ENCODE peak calls at places on chromosomes 16 and 17, in eight cellular contexts. Y is GM23248, X is neural progenitor cell, W is right lobe of liver, H is substantia nigra, T is dorsolateral prefrontal cortex, S is sigmoid colon, K is PC-3. Z is an unnamed sample.

GRCh38 chr17:50467114-50467854 is 1.4 kb downstream of the CHAD start:
- DNase-seq in S (peak), Y (no peak), K (no peak), W (no peak), H (no peak), X (no peak), T (no peak), Z (no peak)

GRCh38 chr16:51919736-51920135 is 627.2 kb downstream of the TOX3 start:
- DNase-seq in W (no peak), T (no peak), K (no peak), S (no peak), X (no peak), Y (peak), H (no peak), Z (no peak)

GRCh38 chr17:49101054-49101534 is 31.5 kb upstream of the B4GALNT2 start:
- DNase-seq in X (no peak), T (no peak), S (no peak), K (peak), Y (peak), W (no peak), H (no peak), Z (no peak)

GRCh38 chr17:80774146-80774545 is 217.5 kb upstream of the CHMP6 start:
- DNase-seq in K (no peak), S (peak), T (no peak), X (no peak), W (no peak), Y (no peak), H (no peak), Z (no peak)

GRCh38 chr17:82820278-82821251 is 19.3 kb downstream of the ZNF750 start:
- DNase-seq in K (no peak), Y (peak), S (no peak), X (no peak), T (no peak), H (no peak), W (no peak), Z (no peak)

GRCh38 chr17:773467-774319 is 8.4 kb downstream of the GLOD4 start:
- DNase-seq in S (no peak), K (no peak), T (no peak), H (no peak), X (peak), W (no peak), Y (no peak), Z (no peak)

GRCh38 chr16:82855471-82855870 is 228.7 kb downstream of the CDH13 start:
- DNase-seq in T (no peak), Y (peak), W (no peak), S (no peak), K (no peak), X (no peak), H (no peak), Z (no peak)

GRCh38 chr16:72921620-72922019 is 126.3 kb downstream of the ZFHX3 start:
- DNase-seq in K (no peak), H (peak), S (peak), Y (peak), X (no peak), T (peak), W (no peak), Z (peak)

GRCh38 chr16:67803894-67804293 is 2.5 kb downstream of the RANBP10 start:
- DNase-seq in X (no peak), K (no peak), W (no peak), Y (no peak), T (no peak), S (no peak), H (no peak), Z (no peak)

GRCh38 chr17:7852262-7852670 is 2.6 kb upstream of the TMEM88 start:
- DNase-seq in K (no peak), X (no peak), H (no peak), T (no peak), W (peak), Y (no peak), S (peak), Z (no peak)

GRCh38 chr16:57115504-57116182 is 23.3 kb downstream of the CPNE2 start:
- DNase-seq in S (peak), H (peak), T (peak), W (peak), X (peak), K (no peak), Y (no peak), Z (peak)

GRCh38 chr17:78313735-78314648 is 45.9 kb downstream of the SOCS3 start:
- DNase-seq in W (peak), H (no peak), K (peak), S (peak), T (no peak), Y (peak), X (peak), Z (no peak)

GRCh38 chr17:28612936-28613872 is 781 bp downstream of the RSKR start:
- DNase-seq in X (peak), S (no peak), K (peak), Y (peak), H (peak), W (no peak), T (peak), Z (no peak)

GRCh38 chr17:50180593-50180992 is 14.8 kb downstream of the SGCA start:
- DNase-seq in X (no peak), Y (no peak), T (no peak), K (no peak), H (no peak), S (no peak), W (no peak), Z (peak)

GRCh38 chr17:80732268-80732667 is 187.6 kb downstream of the RPTOR start:
- DNase-seq in T (no peak), W (no peak), H (no peak), S (no peak), Y (peak), X (peak), K (no peak), Z (no peak)

GRCh38 chr16:31043352-31043751 is 10.0 kb downstream of the STX4 start:
- DNase-seq in X (no peak), S (no peak), Y (no peak), T (no peak), H (no peak), K (no peak), W (no peak), Z (no peak)

GRCh38 chr17:3843935-3844516 is 2.0 kb downstream of the NCBP3 start:
- DNase-seq in T (no peak), H (no peak), S (no peak), W (peak), Y (peak), K (peak), X (peak), Z (no peak)

GRCh38 chr16:68869492-68870084 is 26.3 kb downstream of the TANGO6 start:
- DNase-seq in T (no peak), H (no peak), W (no peak), S (no peak), Y (no peak), X (no peak), K (no peak), Z (no peak)

GRCh38 chr16:80968386-80969113 is 38.1 kb downstream of the CMC2 start:
- DNase-seq in X (no peak), T (no peak), S (no peak), W (no peak), Y (peak), K (peak), H (no peak), Z (no peak)

GRCh38 chr17:72123964-72124791 is 3.4 kb downstream of the SOX9 start:
- DNase-seq in T (no peak), S (no peak), X (peak), Y (no peak), W (no peak), H (no peak), K (peak), Z (no peak)

GRCh38 chr16:75458029-75458428 is 6.5 kb downstream of the TMEM170A start:
- DNase-seq in S (no peak), X (no peak), W (no peak), H (no peak), Y (no peak), T (no peak), K (no peak), Z (no peak)

GRCh38 chr17:78643326-78643725 is 66.1 kb upstream of the DNAH17 start:
- DNase-seq in X (no peak), Y (no peak), W (no peak), K (no peak), T (no peak), H (no peak), S (peak), Z (no peak)

GRCh38 chr17:48626470-48627241 is 498 bp upstream of the HOXB9 start:
- DNase-seq in Y (peak), H (no peak), K (peak), S (no peak), X (peak), T (no peak), W (no peak), Z (no peak)

GRCh38 chr16:84842516-84843148 is 22.8 kb downstream of the CRISPLD2 start:
- DNase-seq in T (no peak), Y (no peak), W (no peak), X (no peak), K (no peak), H (no peak), S (no peak), Z (no peak)

GRCh38 chr17:57965521-57966160 is 10.4 kb upstream of the CUEDC1 start:
- DNase-seq in S (no peak), T (no peak), H (no peak), Y (no peak), X (no peak), W (no peak), K (no peak), Z (no peak)

GRCh38 chr17:75394332-75394918 is 11.1 kb downstream of the GRB2 start:
- DNase-seq in Y (peak), W (no peak), T (no peak), S (no peak), K (peak), H (no peak), X (no peak), Z (no peak)

GRCh38 chr17:72176516-72176851 is 55.7 kb downstream of the SOX9 start:
- DNase-seq in T (no peak), S (no peak), X (no peak), Y (no peak), H (no peak), W (no peak), K (no peak), Z (no peak)

GRCh38 chr17:35898283-35899070 is 18.3 kb upstream of the CCL5 start:
- DNase-seq in S (no peak), T (no peak), X (no peak), H (no peak), W (peak), Y (no peak), K (peak), Z (no peak)

GRCh38 chr17:19389386-19389785 is 2.4 kb upstream of the MFAP4 start:
- DNase-seq in H (no peak), Y (peak), S (peak), K (no peak), W (peak), X (no peak), T (no peak), Z (no peak)

GRCh38 chr16:12547608-12547922 is 256.1 kb downstream of the CPPED1 start:
- DNase-seq in K (no peak), W (no peak), H (no peak), X (no peak), S (no peak), Y (no peak), T (no peak), Z (no peak)

GRCh38 chr16:12545292-12545610 is 258.4 kb downstream of the CPPED1 start:
- DNase-seq in T (peak), S (no peak), Y (no peak), W (no peak), K (no peak), H (peak), X (no peak), Z (no peak)

GRCh38 chr16:12545792-12546342 is 257.8 kb downstream of the CPPED1 start:
- DNase-seq in Y (no peak), X (no peak), S (no peak), W (no peak), K (no peak), T (no peak), H (no peak), Z (no peak)

GRCh38 chr16:12548270-12548983 is 255.3 kb downstream of the CPPED1 start:
- DNase-seq in H (no peak), K (no peak), W (no peak), X (no peak), Y (no peak), S (no peak), T (no peak), Z (no peak)

DNA sequence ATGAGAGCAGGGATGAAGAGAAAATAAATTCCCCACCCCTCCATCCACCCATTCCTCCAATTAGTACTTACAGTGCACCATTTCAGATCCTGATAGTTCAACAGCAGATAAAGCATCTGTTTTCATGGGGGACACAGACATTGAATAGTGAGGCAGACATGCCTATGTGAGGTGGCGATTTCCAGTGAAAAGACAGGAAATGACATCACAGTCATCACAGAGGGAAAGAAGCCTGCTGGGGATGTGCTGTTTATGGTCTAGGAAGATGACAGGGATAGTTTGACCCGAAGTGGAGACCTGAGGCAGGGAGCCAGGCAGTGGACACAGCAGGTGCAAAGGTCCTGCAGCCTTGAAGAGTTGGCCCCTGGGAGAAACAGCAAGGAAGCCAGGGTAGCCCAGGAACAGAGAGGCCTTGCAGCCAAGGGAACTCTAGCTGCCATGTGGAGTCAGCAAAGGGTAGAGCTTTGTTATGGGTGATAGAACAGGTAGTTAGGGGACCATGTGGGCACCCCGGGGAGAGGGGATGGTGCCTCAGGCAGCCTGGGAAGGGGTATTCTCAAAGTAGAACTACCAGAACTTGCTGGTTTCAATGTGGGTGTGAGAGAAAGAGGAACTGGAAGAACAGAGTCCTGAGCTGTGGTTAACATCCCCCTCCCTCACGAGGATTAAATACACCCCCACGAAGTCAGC is 256.6 kb downstream of the CPPED1 start:
- DNase-seq in T (no peak), S (no peak), K (no peak), Y (peak), H (no peak), W (no peak), X (no peak), Z (no peak)
- H3K27ac ChIP-seq in T (no peak), S (no peak), K (no peak), Y (no peak), H (no peak), W (no peak), X (no peak), Z (no peak)

DNA sequence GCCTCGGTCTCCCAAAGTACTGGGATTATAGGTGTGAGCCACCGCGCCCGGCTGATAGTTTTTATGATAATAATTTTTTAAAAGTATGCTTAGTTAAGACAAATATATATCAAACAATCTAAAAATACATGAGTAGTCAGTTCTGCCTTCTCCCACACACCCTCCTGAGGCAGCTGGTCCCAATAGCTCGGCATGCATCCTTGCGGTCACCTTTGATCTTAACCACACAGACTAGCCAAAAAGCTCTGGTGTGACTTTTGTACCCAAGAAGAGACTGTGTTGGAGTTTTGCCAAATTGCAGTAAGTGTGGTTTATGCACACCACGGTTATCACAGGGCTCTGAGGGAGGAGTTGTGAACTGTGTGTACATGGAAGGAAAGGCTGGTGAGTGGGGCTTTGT is 25.6 kb downstream of the ATP6V0A1 start:
- DNase-seq in T (no peak), H (no peak), X (no peak), S (no peak), Y (no peak), W (no peak), K (no peak), Z (no peak)
- H3K27ac ChIP-seq in T (no peak), H (no peak), X (no peak), S (peak), Y (no peak), W (no peak), K (no peak), Z (no peak)

GRCh38 chr16:66265106-66265415 is 101.4 kb upstream of the CDH5 start:
- DNase-seq in Y (no peak), W (no peak), K (no peak), X (no peak), T (no peak), S (no peak), H (no peak), Z (no peak)
- H3K27ac ChIP-seq in Y (no peak), W (no peak), K (no peak), X (no peak), T (no peak), S (no peak), H (no peak), Z (no peak)

GRCh38 chr17:5526821-5527598 is 40.6 kb downstream of the MIS12 start:
- DNase-seq in S (peak), T (peak), K (peak), W (no peak), Y (peak), X (peak), H (peak), Z (peak)
- H3K27ac ChIP-seq in S (peak), T (peak), K (peak), W (no peak), Y (peak), X (no peak), H (peak), Z (peak)

GRCh38 chr17:73987395-73987794 is 216.1 kb upstream of the RPL38 start:
- DNase-seq in S (no peak), K (no peak), W (no peak), X (no peak), H (no peak), Y (no peak), T (no peak), Z (no peak)

GRCh38 chr17:73989671-73990070 is 213.8 kb upstream of the RPL38 start:
- DNase-seq in Y (no peak), T (no peak), H (no peak), K (no peak), S (no peak), W (no peak), X (no peak), Z (no peak)

GRCh38 chr17:73988110-73988509 is 215.4 kb upstream of the RPL38 start:
- DNase-seq in K (no peak), H (no peak), Y (no peak), W (no peak), X (no peak), T (no peak), S (no peak), Z (no peak)

GRCh38 chr17:73990290-73990689 is 213.2 kb upstream of the RPL38 start:
- DNase-seq in Y (no peak), T (no peak), X (no peak), K (no peak), H (no peak), W (no peak), S (no peak), Z (no peak)

DNA sequence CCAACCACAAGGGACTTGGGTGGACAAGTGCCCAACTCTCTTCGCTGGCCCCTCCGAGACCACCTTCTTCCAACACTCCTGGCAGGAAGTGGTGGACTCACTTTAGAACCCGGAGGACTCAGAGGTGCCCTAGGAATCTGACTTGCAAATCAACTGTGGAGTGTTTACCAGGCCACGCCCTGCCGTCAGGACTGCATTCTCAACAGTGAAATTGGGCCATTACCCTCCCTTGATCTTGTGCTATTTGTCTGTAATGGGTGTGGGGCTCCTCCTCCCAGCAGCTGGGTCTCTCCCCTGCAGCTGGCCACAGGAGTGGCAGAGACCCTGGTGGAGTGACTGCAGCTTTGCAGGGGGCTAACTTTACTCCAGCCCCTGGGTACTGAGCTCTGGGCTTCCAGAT is 212.2 kb upstream of the RPL38 start:
- DNase-seq in W (no peak), H (no peak), S (no peak), T (no peak), X (no peak), Y (no peak), K (no peak), Z (no peak)
- H3K27ac ChIP-seq in W (no peak), H (no peak), S (no peak), T (no peak), X (no peak), Y (no peak), K (no peak), Z (no peak)

DNA sequence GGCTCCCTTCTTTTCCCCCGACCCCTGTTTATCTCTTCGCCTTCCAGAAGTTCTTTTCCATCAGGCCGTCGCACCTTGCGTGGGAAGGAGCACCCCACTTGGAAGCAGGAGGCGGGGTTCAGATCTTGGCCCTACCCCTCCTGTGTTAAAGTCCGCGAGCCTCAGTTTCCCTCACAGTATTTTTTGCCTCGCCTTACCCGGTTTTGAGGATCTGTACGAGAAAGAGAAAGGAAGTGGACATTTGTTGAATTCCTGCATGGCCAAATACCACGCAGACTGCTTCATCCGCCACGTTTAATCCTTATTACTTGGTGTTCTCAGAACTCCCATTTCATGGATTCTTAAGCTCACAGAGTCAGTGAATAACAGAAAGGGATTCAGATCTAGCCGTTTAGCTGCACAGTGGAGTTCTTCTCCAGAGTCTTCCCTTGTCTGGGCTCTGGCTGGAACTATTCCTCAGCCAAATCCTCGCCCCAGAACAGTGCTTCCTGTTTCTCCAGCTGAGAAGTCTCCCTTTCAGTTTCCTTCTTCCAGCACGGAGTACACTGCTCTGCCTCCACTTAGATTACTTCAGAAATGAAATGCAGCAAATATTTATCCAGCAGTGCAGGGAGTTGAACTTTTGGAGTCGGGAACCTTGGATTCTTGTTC is 590 bp downstream of the TMEM219 start:
- DNase-seq in X (no peak), K (peak), T (no peak), W (no peak), H (no peak), Y (peak), S (no peak), Z (peak)
- H3K27ac ChIP-seq in X (no peak), K (peak), T (peak), W (peak), H (peak), Y (peak), S (peak), Z (peak)